ENCODE peak calls at places on chromosomes 6 and 20, in eight cellular contexts. D, G, N, W, K, Z, Y and F are unnamed samples.

GRCh38 chr6:13190391-13190790 is 137.9 kb downstream of the TBC1D7 start:
- DNase-seq in D (no peak), G (no peak), N (no peak), W (no peak), K (no peak), Z (no peak), Y (no peak), F (no peak)

GRCh38 chr6:41080623-41081022 is 7.8 kb downstream of the NFYA start:
- DNase-seq in D (no peak), G (no peak), N (no peak), W (no peak), K (peak), Z (no peak), Y (no peak), F (no peak)

GRCh38 chr20:15702161-15702560 is 871.1 kb downstream of the KIF16B start:
- DNase-seq in D (no peak), G (no peak), N (no peak), W (no peak), K (no peak), Z (no peak), Y (no peak), F (no peak)

GRCh38 chr6:35764238-35764896 is 12.0 kb upstream of the CLPSL2 start:
- DNase-seq in D (no peak), G (no peak), N (no peak), W (no peak), K (no peak), Z (no peak), Y (peak), F (no peak)

GRCh38 chr20:46040902-46041535 is 12.0 kb downstream of the SLC12A5 start:
- DNase-seq in D (peak), G (no peak), N (no peak), W (peak), K (peak), Z (no peak), Y (peak), F (no peak)

GRCh38 chr6:157054531-157054979 is 268.8 kb downstream of the TMEM242 start:
- DNase-seq in D (no peak), G (no peak), N (no peak), W (no peak), K (peak), Z (no peak), Y (no peak), F (no peak)

GRCh38 chr6:125547320-125547843 is 202.1 kb upstream of the HEY2 start:
- DNase-seq in D (no peak), G (no peak), N (no peak), W (no peak), K (no peak), Z (no peak), Y (no peak), F (no peak)

GRCh38 chr20:2889209-2889608 is 15.9 kb downstream of the PTPRA start:
- DNase-seq in D (no peak), G (no peak), N (no peak), W (no peak), K (no peak), Z (no peak), Y (no peak), F (no peak)

GRCh38 chr20:31720486-31721407 is 1.9 kb downstream of the BCL2L1 start:
- DNase-seq in D (peak), G (no peak), N (no peak), W (no peak), K (peak), Z (no peak), Y (peak), F (no peak)

GRCh38 chr6:12384417-12384912 is 94.3 kb downstream of the EDN1 start:
- DNase-seq in D (no peak), G (no peak), N (no peak), W (no peak), K (no peak), Z (no peak), Y (no peak), F (no peak)

GRCh38 chr6:90406142-90406794 is 109.6 kb upstream of the BACH2 start:
- DNase-seq in D (no peak), G (peak), N (no peak), W (peak), K (no peak), Z (no peak), Y (no peak), F (no peak)

GRCh38 chr6:116011520-116011919 is 49.2 kb downstream of the FRK start:
- DNase-seq in D (no peak), G (no peak), N (no peak), W (no peak), K (no peak), Z (no peak), Y (no peak), F (no peak)

GRCh38 chr6:45445749-45446454 is 68.2 kb upstream of the SUPT3H start:
- DNase-seq in D (peak), G (peak), N (peak), W (peak), K (no peak), Z (peak), Y (no peak), F (no peak)

GRCh38 chr6:66838764-66839163 is 1131.7 kb upstream of the EYS start:
- DNase-seq in D (no peak), G (no peak), N (no peak), W (no peak), K (no peak), Z (no peak), Y (peak), F (no peak)

GRCh38 chr6:86581833-86582232 is 355.5 kb upstream of the HTR1E start:
- DNase-seq in D (no peak), G (no peak), N (no peak), W (no peak), K (no peak), Z (no peak), Y (no peak), F (no peak)

GRCh38 chr6:5623769-5624168 is 362.5 kb downstream of the FARS2 start:
- DNase-seq in D (no peak), G (no peak), N (no peak), W (no peak), K (no peak), Z (no peak), Y (no peak), F (no peak)

GRCh38 chr6:112439416-112439815 is 92.3 kb downstream of the RFPL4B start:
- DNase-seq in D (no peak), G (no peak), N (no peak), W (no peak), K (no peak), Z (no peak), Y (no peak), F (no peak)

GRCh38 chr6:2986722-2987196 is 12.9 kb upstream of the NQO2 start:
- DNase-seq in D (no peak), G (no peak), N (no peak), W (no peak), K (no peak), Z (no peak), Y (no peak), F (no peak)

GRCh38 chr6:160348552-160349441 is 619 bp downstream of the SLC22A3 start:
- DNase-seq in D (peak), G (no peak), N (no peak), W (peak), K (no peak), Z (peak), Y (no peak), F (no peak)

GRCh38 chr6:37321101-37321500 is 32.7 kb upstream of the RNF8 start:
- DNase-seq in D (no peak), G (no peak), N (no peak), W (no peak), K (no peak), Z (no peak), Y (no peak), F (no peak)

GRCh38 chr6:11050735-11051134 is 6.6 kb upstream of the ELOVL2 start:
- DNase-seq in D (no peak), G (no peak), N (no peak), W (no peak), K (no peak), Z (no peak), Y (no peak), F (no peak)

GRCh38 chr6:108671790-108672189 is 111.1 kb downstream of the FOXO3 start:
- DNase-seq in D (no peak), G (no peak), N (no peak), W (no peak), K (no peak), Z (no peak), Y (no peak), F (no peak)

GRCh38 chr6:139895205-139895793 is 520.9 kb upstream of the CITED2 start:
- DNase-seq in D (no peak), G (no peak), N (no peak), W (no peak), K (no peak), Z (no peak), Y (no peak), F (no peak)
- TF ChIP-seq CTCF in D (no peak), G (peak), N (no peak), W (no peak), K (no peak), Z (no peak), Y (peak), F (peak)

GRCh38 chr20:53623454-53624206 is 30.0 kb upstream of the ZNF217 start:
- DNase-seq in D (peak), G (no peak), N (no peak), W (peak), K (peak), Z (peak), Y (peak), F (no peak)
- TF ChIP-seq CTCF in D (no peak), G (peak), N (no peak), W (peak), K (no peak), Z (no peak), Y (no peak), F (no peak)

DNA sequence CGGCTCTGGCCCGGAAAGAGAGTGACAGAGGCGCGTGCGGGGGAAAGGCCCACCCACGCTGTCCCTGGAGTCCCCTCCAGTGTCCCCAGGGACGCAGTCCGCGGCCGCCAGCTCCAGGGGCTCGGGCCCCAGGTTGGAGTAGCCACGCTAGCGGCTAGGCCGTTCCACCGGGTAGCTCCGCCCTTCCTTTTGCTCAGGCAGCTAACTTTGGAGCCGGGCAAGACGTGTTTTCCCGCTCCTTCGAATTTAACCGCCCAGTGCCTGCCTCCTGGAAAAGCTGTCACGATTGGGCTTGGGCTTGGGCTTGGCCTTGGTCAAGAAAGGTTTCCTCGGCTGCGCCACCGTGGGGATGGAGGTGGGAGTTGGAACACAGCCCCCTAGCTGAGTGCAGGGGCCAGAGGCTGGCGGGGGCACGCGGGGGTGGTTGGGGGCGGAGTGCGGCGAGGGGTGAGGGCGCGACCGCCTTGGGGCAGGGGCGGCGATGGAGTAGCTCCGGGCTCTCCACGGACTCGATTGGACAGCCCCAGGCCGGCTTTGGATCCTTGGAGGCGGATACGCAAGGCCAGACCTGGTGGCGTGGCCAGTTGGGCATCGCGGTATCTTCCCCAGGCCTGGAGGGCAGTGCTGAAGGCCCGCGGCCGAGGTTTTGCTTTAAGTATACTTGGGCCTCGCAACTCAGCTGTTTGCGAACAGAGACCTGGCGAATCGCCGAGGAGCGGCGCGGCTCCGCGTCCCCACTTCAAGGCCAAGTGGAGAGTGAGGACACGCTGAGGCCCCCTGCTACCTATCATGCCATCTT is 4.5 kb downstream of the LINC00237 start:
- DNase-seq in D (no peak), G (no peak), N (no peak), W (no peak), K (no peak), Z (peak), Y (no peak), F (peak)
- TF ChIP-seq CTCF in D (no peak), G (no peak), N (no peak), W (no peak), K (no peak), Z (no peak), Y (no peak), F (no peak)

DNA sequence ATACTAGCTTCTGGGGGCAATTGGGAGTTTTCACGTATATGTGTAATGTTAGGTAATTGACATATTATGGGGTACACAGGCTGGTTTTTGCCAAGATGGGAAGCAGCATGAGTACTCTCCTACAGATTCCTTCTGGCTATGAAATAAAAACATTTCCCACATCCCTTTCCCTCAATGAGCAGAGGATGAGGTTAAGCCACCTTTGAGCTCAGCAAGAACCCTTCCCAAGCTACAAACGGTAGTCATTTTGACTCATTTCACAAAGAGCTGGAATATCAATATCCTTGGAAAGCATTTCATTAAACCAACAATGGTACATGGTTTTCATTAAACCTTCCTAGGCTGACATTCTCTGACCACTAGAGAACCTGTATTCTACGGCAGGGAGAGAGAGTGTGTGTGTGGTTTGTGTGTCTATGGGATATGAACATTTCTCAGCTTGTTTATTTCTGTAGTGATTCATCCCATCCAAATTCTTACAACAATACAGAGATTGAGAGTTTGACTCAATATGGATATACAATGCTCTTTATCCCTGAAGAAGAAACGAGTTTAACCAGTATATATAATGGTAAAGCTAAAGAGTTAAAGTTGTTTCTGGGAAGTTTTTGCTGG is 119.5 kb downstream of the ARHGAP18 start:
- DNase-seq in D (no peak), G (peak), N (no peak), W (no peak), K (no peak), Z (no peak), Y (no peak), F (no peak)
- TF ChIP-seq CTCF in D (no peak), G (no peak), N (no peak), W (no peak), K (no peak), Z (no peak), Y (no peak), F (no peak)

GRCh38 chr20:43241057-43241702 is 51.5 kb upstream of the PTPRT start:
- DNase-seq in D (no peak), G (no peak), N (no peak), W (no peak), K (no peak), Z (no peak), Y (no peak), F (no peak)

GRCh38 chr20:43248341-43248740 is 58.6 kb upstream of the PTPRT start:
- DNase-seq in D (no peak), G (no peak), N (no peak), W (no peak), K (no peak), Z (no peak), Y (no peak), F (no peak)

GRCh38 chr20:43247361-43247760 is 57.7 kb upstream of the PTPRT start:
- DNase-seq in D (no peak), G (no peak), N (no peak), W (no peak), K (no peak), Z (no peak), Y (no peak), F (no peak)

GRCh38 chr20:43244647-43245046 is 54.9 kb upstream of the PTPRT start:
- DNase-seq in D (no peak), G (no peak), N (no peak), W (no peak), K (no peak), Z (no peak), Y (no peak), F (no peak)

GRCh38 chr20:43243672-43244269 is 54.1 kb upstream of the PTPRT start:
- DNase-seq in D (no peak), G (no peak), N (no peak), W (peak), K (peak), Z (no peak), Y (no peak), F (no peak)
- TF ChIP-seq CTCF in D (no peak), G (peak), N (peak), W (peak), K (peak), Z (no peak), Y (no peak), F (peak)

GRCh38 chr6:4220619-4221018 is 85.2 kb upstream of the ECI2 start:
- DNase-seq in D (no peak), G (no peak), N (no peak), W (no peak), K (no peak), Z (no peak), Y (no peak), F (no peak)

GRCh38 chr6:4224082-4224978 is 89.0 kb upstream of the ECI2 start:
- DNase-seq in D (no peak), G (no peak), N (no peak), W (no peak), K (no peak), Z (no peak), Y (no peak), F (no peak)

DNA sequence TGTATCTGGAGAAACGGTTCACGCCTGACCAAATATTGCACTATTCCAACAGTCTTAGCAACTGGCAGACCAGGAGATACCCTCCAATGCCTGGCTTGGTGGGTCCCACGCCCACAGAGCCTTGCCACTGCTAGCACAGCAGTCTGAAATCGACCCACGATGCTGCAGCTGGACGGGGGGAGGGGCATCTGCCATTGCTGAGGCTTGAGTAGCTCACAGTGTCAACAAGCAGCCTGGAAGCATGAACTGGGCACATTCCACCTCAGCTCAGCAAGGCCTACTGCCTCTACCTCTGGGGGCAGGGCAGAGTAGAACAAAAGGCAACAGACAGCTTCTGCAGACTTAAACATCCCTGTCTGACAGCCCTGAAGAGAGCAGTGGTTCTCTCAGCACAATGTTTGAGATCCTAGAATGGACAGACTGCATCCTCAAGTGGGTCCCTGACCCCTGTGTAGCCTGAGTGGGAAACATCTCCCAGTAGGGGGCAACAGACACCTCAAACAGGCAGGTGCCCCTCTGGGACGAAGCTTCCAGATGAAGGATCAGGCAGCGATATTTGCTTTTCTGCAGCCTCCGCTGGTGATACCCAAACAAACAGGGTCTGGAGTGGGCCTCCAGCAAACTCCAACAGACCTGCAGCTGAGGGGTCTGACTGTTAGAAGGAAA is 90.0 kb upstream of the ECI2 start:
- DNase-seq in D (no peak), G (no peak), N (no peak), W (no peak), K (no peak), Z (no peak), Y (no peak), F (no peak)
- TF ChIP-seq CTCF in D (no peak), G (no peak), N (no peak), W (no peak), K (peak), Z (no peak), Y (no peak), F (no peak)

GRCh38 chr20:19691125-19691524 is 66.9 kb upstream of the RIN2 start:
- DNase-seq in D (no peak), G (no peak), N (no peak), W (no peak), K (no peak), Z (no peak), Y (no peak), F (no peak)

GRCh38 chr20:19683822-19684221 is 74.2 kb upstream of the RIN2 start:
- DNase-seq in D (no peak), G (no peak), N (no peak), W (no peak), K (no peak), Z (no peak), Y (no peak), F (no peak)

GRCh38 chr20:19690462-19690861 is 67.6 kb upstream of the RIN2 start:
- DNase-seq in D (no peak), G (no peak), N (no peak), W (no peak), K (no peak), Z (no peak), Y (no peak), F (no peak)

GRCh38 chr20:19692100-19692499 is 66.0 kb upstream of the RIN2 start:
- DNase-seq in D (no peak), G (no peak), N (no peak), W (no peak), K (no peak), Z (no peak), Y (no peak), F (no peak)

GRCh38 chr20:19688031-19688806 is 69.8 kb upstream of the RIN2 start:
- DNase-seq in D (peak), G (peak), N (peak), W (peak), K (no peak), Z (peak), Y (peak), F (no peak)
- TF ChIP-seq CTCF in D (peak), G (peak), N (peak), W (peak), K (peak), Z (peak), Y (peak), F (peak)

GRCh38 chr6:28542440-28543293 is 17.0 kb downstream of the GPX5 start:
- DNase-seq in D (no peak), G (peak), N (no peak), W (peak), K (peak), Z (no peak), Y (peak), F (peak)
- TF ChIP-seq CTCF in D (no peak), G (peak), N (no peak), W (peak), K (peak), Z (no peak), Y (peak), F (peak)

DNA sequence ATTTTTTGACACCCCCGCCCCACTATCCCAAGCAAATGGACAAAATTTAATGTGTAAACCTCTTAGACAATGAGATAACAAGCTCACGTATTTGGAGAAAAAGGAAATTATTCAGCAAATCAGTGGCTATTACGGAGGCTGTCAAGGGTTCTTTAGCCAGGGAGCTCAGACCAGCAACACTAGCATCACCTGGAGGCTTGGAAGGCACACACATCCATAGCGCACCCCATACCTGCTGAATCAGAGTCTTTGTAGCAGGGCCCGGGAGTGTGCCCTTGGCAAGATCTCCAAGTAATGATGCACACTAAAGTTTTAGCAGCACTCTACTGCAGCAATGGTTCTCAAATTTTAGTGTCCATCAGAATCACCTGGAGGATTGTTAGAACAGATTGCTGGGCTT is 223.2 kb upstream of the BTBD3 start:
- DNase-seq in D (no peak), G (no peak), N (no peak), W (no peak), K (no peak), Z (no peak), Y (no peak), F (no peak)
- TF ChIP-seq CTCF in D (no peak), G (no peak), N (no peak), W (no peak), K (no peak), Z (no peak), Y (no peak), F (no peak)